ENCODE peak calls at places on chromosomes 4 and X, in six cellular contexts. M, E, X, S, Z and F are unnamed samples.

GRCh38 chr4:14529653-14530052 is 472.6 kb upstream of the CPEB2 start:
- DNase-seq in M (no peak), E (no peak), X (peak; percentile 17), S (no peak), Z (no peak), F (peak; percentile 9)

GRCh38 chr4:137274404-137274803 is 257.9 kb downstream of the PCDH18 start:
- DNase-seq in M (no peak), E (no peak), X (no peak), S (no peak), Z (no peak), F (no peak)

GRCh38 chrX:107625776-107626175 is 2.5 kb upstream of the PRPS1 start:
- DNase-seq in M (no peak), E (no peak), X (no peak), S (no peak), Z (no peak), F (no peak)

GRCh38 chr4:177574446-177574845 is 132.2 kb upstream of the AGA start:
- DNase-seq in M (no peak), E (no peak), X (no peak), S (no peak), Z (no peak), F (peak; percentile 19)

GRCh38 chr4:80814266-80814665 is 216.2 kb upstream of the BMP3 start:
- DNase-seq in M (no peak), E (no peak), X (no peak), S (no peak), Z (no peak), F (no peak)

GRCh38 chr4:152259866-152260265 is 276.0 kb downstream of the FBXW7 start:
- DNase-seq in M (no peak), E (no peak), X (no peak), S (no peak), Z (no peak), F (peak; percentile 91)

GRCh38 chr4:43132010-43132582 is 239.6 kb downstream of the GRXCR1 start:
- DNase-seq in M (peak; percentile 56), E (no peak), X (peak; percentile 84), S (peak; percentile 54), Z (peak; percentile 73), F (peak; percentile 47)

GRCh38 chr4:140986045-140986444 is 147.2 kb downstream of the RNF150 start:
- DNase-seq in M (no peak), E (no peak), X (no peak), S (no peak), Z (no peak), F (no peak)

GRCh38 chr4:7266525-7267292 is 74.4 kb downstream of the SORCS2 start:
- DNase-seq in M (no peak), E (no peak), X (no peak), S (peak; percentile 4), Z (no peak), F (peak; percentile 89)

GRCh38 chr4:52959545-52959944 is 97.4 kb downstream of the RASL11B start:
- DNase-seq in M (no peak), E (no peak), X (no peak), S (no peak), Z (no peak), F (no peak)